ENCODE peak calls at places on chromosome 20, in four cellular contexts. One of them, this sample, is unnamed.

GRCh38 chr20:3559637-3560036 is 88.8 kb downstream of the ATRN start:
- DNase-seq in GM12878: no peak
- DNase-seq in K562: no peak
- DNase-seq in HepG2: no peak
- DNase-seq in this sample: no peak

GRCh38 chr20:47125553-47126373 is 230.7 kb downstream of the ZMYND8 start:
- DNase-seq in GM12878: no peak
- DNase-seq in K562: no peak
- DNase-seq in HepG2: no peak
- DNase-seq in this sample: no peak

GRCh38 chr20:44464514-44464913 is 11.2 kb upstream of the TTPAL start:
- DNase-seq in GM12878: no peak
- DNase-seq in K562: no peak
- DNase-seq in HepG2: peak; percentile 49
- DNase-seq in this sample: no peak

GRCh38 chr20:17530716-17531536 is at the start of gene BFSP1:
- DNase-seq in GM12878: no peak
- DNase-seq in K562: no peak
- DNase-seq in HepG2: peak; percentile 55
- DNase-seq in this sample: peak; percentile 74

GRCh38 chr20:7003598-7003997 is 236.1 kb downstream of the BMP2 start:
- DNase-seq in GM12878: no peak
- DNase-seq in K562: no peak
- DNase-seq in HepG2: no peak
- DNase-seq in this sample: no peak

GRCh38 chr20:53517146-53517545 is 76.5 kb downstream of the ZNF217 start:
- DNase-seq in GM12878: no peak
- DNase-seq in K562: no peak
- DNase-seq in HepG2: peak; percentile 38
- DNase-seq in this sample: no peak

GRCh38 chr20:34703573-34704176 is 469 bp upstream of the TP53INP2 start:
- DNase-seq in GM12878: no peak
- DNase-seq in K562: peak; percentile 35
- DNase-seq in HepG2: peak; percentile 81
- DNase-seq in this sample: peak; percentile 26

GRCh38 chr20:4230651-4231050 is 215.3 kb upstream of the RNF24 start:
- DNase-seq in GM12878: no peak
- DNase-seq in K562: no peak
- DNase-seq in HepG2: no peak
- DNase-seq in this sample: no peak

GRCh38 chr20:62774762-62775161 is 21.5 kb upstream of the MRGBP start:
- DNase-seq in GM12878: no peak
- DNase-seq in K562: peak; percentile 75
- DNase-seq in HepG2: no peak
- DNase-seq in this sample: no peak

GRCh38 chr20:48791014-48791413 is 36.8 kb downstream of the PREX1 start:
- DNase-seq in GM12878: no peak
- DNase-seq in K562: no peak
- DNase-seq in HepG2: no peak
- DNase-seq in this sample: no peak

GRCh38 chr20:19347943-19348456 is 135.6 kb downstream of the SLC24A3 start:
- DNase-seq in GM12878: peak; percentile 55
- DNase-seq in K562: no peak
- DNase-seq in HepG2: no peak
- DNase-seq in this sample: no peak

GRCh38 chr20:36487069-36487468 is 54.2 kb upstream of the MYL9 start:
- DNase-seq in GM12878: no peak
- DNase-seq in K562: no peak
- DNase-seq in HepG2: no peak
- DNase-seq in this sample: no peak
- TF ChIP-seq NR2C2 in GM12878: no peak
- TF ChIP-seq NR2C2 in K562: no peak
- TF ChIP-seq NR2C2 in HepG2: no peak
- TF ChIP-seq NR2C2 in this sample: no peak

GRCh38 chr20:33702861-33703260 is 16.7 kb upstream of the E2F1 start:
- DNase-seq in GM12878: no peak
- DNase-seq in K562: no peak
- DNase-seq in HepG2: no peak
- DNase-seq in this sample: no peak
- TF ChIP-seq NR2C2 in GM12878: no peak
- TF ChIP-seq NR2C2 in K562: no peak
- TF ChIP-seq NR2C2 in HepG2: no peak
- TF ChIP-seq NR2C2 in this sample: no peak

DNA sequence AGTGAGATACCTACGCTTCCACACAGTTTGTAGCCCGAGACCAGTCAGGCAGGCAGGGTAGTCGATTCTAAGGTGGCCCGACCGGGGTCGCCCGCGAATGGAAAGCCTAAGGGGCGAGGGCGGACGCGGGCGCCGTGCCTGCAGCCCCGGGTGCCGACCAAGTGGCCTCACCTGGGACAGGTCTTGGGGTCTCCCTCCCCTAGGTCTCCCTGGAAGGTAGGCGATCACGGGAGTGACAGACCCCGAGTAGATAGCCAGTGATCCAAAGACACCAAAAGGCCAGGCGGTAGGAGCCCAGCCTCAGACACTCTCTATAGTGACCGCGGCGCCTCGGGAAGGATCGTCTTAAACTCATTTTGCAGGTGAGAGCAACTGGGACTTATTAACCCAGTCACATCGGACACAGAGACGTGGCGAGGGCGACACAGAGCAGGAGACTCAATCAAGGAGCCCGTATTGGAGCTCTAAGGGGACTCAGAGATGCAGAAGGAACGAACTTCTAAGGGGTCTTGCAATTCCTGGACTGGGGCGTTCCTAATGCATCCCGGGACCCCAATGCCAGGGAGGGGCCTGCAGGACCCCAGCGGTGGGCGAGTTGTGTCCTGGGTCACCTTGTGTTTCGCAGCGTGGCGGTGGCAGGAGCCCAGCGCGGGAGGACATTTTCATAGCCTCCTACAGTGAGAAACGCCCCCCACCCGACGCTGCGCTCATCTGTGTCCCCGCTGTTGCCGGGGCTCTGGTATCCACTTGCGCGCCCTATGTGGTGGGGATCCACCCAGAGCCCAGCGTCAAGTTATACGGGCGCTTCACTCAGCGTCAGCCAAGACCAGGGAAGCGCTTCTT is 2.1 kb upstream of the VSX1 start:
- DNase-seq in GM12878: no peak
- DNase-seq in K562: no peak
- DNase-seq in HepG2: no peak
- DNase-seq in this sample: no peak
- TF ChIP-seq NR2C2 in GM12878: no peak
- TF ChIP-seq NR2C2 in K562: no peak
- TF ChIP-seq NR2C2 in HepG2: no peak
- TF ChIP-seq NR2C2 in this sample: no peak

GRCh38 chr20:16098890-16099639 is 474.2 kb downstream of the KIF16B start:
- DNase-seq in GM12878: no peak
- DNase-seq in K562: no peak
- DNase-seq in HepG2: peak; percentile 78
- DNase-seq in this sample: no peak

GRCh38 chr20:16096756-16097326 is 476.4 kb downstream of the KIF16B start:
- DNase-seq in GM12878: no peak
- DNase-seq in K562: no peak
- DNase-seq in HepG2: no peak
- DNase-seq in this sample: no peak

GRCh38 chr20:16097788-16098187 is 475.5 kb downstream of the KIF16B start:
- DNase-seq in GM12878: no peak
- DNase-seq in K562: no peak
- DNase-seq in HepG2: no peak
- DNase-seq in this sample: no peak

GRCh38 chr20:16100767-16101166 is 472.5 kb downstream of the KIF16B start:
- DNase-seq in GM12878: no peak
- DNase-seq in K562: no peak
- DNase-seq in HepG2: peak; percentile 82
- DNase-seq in this sample: no peak

DNA sequence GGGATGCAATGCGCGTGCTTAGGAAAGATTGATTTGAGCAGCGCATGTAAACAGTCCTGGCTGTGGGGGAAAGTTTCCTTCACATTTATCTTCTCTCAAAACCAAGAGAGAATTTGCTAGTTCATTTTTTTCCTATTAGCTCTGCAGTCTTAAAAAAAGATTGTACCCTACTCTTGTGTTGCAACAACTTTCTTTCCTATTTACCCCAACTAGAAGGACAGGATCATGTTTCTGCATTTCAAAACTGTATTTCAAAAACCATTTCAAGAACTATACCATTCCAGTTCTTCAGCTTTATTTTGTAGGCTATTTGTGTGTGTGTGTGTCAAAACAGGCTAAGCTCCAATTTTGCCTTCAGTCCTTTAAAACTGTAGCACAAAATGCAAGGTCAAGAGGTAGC is 473.1 kb downstream of the KIF16B start:
- DNase-seq in GM12878: no peak
- DNase-seq in K562: no peak
- DNase-seq in HepG2: no peak
- DNase-seq in this sample: no peak
- TF ChIP-seq NR2C2 in GM12878: no peak
- TF ChIP-seq NR2C2 in K562: no peak
- TF ChIP-seq NR2C2 in HepG2: no peak
- TF ChIP-seq NR2C2 in this sample: no peak

GRCh38 chr20:13790708-13791107 is 5.9 kb downstream of the NDUFAF5 start:
- DNase-seq in GM12878: no peak
- DNase-seq in K562: no peak
- DNase-seq in HepG2: no peak
- DNase-seq in this sample: no peak

GRCh38 chr20:13791562-13792459 is 7.0 kb downstream of the NDUFAF5 start:
- DNase-seq in GM12878: no peak
- DNase-seq in K562: no peak
- DNase-seq in HepG2: peak; percentile 35
- DNase-seq in this sample: no peak

GRCh38 chr20:13799040-13799439 is 14.2 kb downstream of the NDUFAF5 start:
- DNase-seq in GM12878: no peak
- DNase-seq in K562: no peak
- DNase-seq in HepG2: no peak
- DNase-seq in this sample: no peak

GRCh38 chr20:13793001-13793400 is 8.2 kb downstream of the NDUFAF5 start:
- DNase-seq in GM12878: no peak
- DNase-seq in K562: no peak
- DNase-seq in HepG2: no peak
- DNase-seq in this sample: no peak

GRCh38 chr20:13794667-13795066 is 9.8 kb downstream of the NDUFAF5 start:
- DNase-seq in GM12878: no peak
- DNase-seq in K562: no peak
- DNase-seq in HepG2: no peak
- DNase-seq in this sample: no peak
- TF ChIP-seq NR2C2 in GM12878: no peak
- TF ChIP-seq NR2C2 in K562: no peak
- TF ChIP-seq NR2C2 in HepG2: no peak
- TF ChIP-seq NR2C2 in this sample: no peak

GRCh38 chr20:21520702-21521595 is 7.1 kb upstream of the NKX2-2 start:
- DNase-seq in GM12878: no peak
- DNase-seq in K562: no peak
- DNase-seq in HepG2: no peak
- DNase-seq in this sample: peak; percentile 70

GRCh38 chr20:21521596-21522478 is 8.0 kb upstream of the NKX2-2 start:
- DNase-seq in GM12878: no peak
- DNase-seq in K562: no peak
- DNase-seq in HepG2: no peak
- DNase-seq in this sample: peak; percentile 63

GRCh38 chr20:21523895-21524294 is 10.0 kb upstream of the NKX2-2 start:
- DNase-seq in GM12878: no peak
- DNase-seq in K562: no peak
- DNase-seq in HepG2: no peak
- DNase-seq in this sample: no peak

GRCh38 chr20:21523398-21523868 is 9.6 kb upstream of the NKX2-2 start:
- DNase-seq in GM12878: no peak
- DNase-seq in K562: no peak
- DNase-seq in HepG2: no peak
- DNase-seq in this sample: no peak

DNA sequence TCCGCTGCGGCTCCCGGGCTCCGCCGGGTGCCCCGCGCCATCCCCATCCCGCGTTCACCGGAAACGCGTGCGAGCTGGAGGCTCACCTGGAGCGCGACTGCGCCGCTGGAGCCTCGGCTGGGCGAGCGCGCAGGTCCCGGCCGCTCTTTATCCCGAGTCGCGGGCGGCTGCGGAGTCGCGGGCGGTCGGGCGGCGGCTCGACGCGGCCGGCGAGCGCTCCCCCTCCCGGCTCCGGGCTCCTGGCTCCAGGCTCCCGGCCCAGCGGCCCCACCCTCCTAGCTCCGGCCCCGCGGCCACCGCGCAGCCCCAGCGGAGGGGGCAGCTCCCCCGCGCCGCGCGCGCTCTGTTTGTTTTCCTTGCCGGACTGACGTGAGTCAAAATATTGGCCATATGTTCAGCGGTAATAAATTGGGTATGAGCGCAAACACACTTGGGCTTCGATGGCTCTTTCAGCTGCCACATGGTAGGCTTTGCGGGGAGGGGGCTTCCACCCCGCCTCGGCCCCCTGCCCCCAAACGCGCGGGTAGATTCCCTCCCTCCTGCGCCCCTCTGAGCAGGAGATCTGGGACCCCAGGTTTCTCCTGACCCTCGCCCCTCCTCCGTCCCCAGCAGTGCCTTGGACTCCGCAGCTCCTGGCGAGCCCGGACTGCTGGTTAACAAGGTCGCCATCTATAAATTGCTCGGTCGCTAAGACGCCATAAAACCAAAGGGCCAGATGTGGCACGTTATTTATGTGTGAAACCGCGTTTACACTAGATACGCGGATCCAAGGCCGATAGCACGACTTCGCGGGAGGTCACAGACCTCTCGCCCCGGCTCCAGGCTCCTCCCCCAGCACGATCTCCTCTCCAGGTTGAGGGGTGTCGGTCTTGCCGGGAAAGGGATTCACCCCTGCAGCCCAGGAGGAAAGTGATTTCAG is 8.9 kb upstream of the NKX2-2 start:
- DNase-seq in GM12878: no peak
- DNase-seq in K562: no peak
- DNase-seq in HepG2: no peak
- DNase-seq in this sample: peak; percentile 42
- TF ChIP-seq NR2C2 in GM12878: no peak
- TF ChIP-seq NR2C2 in K562: no peak
- TF ChIP-seq NR2C2 in HepG2: no peak
- TF ChIP-seq NR2C2 in this sample: no peak

GRCh38 chr20:49983123-49983847 is 505 bp downstream of the SNAI1 start:
- DNase-seq in GM12878: no peak
- DNase-seq in K562: peak; percentile 73
- DNase-seq in HepG2: no peak
- DNase-seq in this sample: no peak

GRCh38 chr20:49982072-49982345 is 771 bp upstream of the SNAI1 start:
- DNase-seq in GM12878: no peak
- DNase-seq in K562: no peak
- DNase-seq in HepG2: no peak
- DNase-seq in this sample: no peak

GRCh38 chr20:49981218-49982071 is 1.3 kb upstream of the SNAI1 start:
- DNase-seq in GM12878: no peak
- DNase-seq in K562: no peak
- DNase-seq in HepG2: no peak
- DNase-seq in this sample: no peak

GRCh38 chr20:49983848-49984408 is 1.1 kb downstream of the SNAI1 start:
- DNase-seq in GM12878: no peak
- DNase-seq in K562: peak; percentile 59
- DNase-seq in HepG2: no peak
- DNase-seq in this sample: no peak

GRCh38 chr20:49982346-49983122 is at the start of gene SNAI1:
- DNase-seq in GM12878: peak; percentile 32
- DNase-seq in K562: peak; percentile 94
- DNase-seq in HepG2: peak; percentile 86
- DNase-seq in this sample: peak; percentile 83
- TF ChIP-seq NR2C2 in GM12878: no peak
- TF ChIP-seq NR2C2 in K562: peak; percentile 73
- TF ChIP-seq NR2C2 in HepG2: peak; percentile 46
- TF ChIP-seq NR2C2 in this sample: peak; percentile 60